ENCODE peak calls at places on chromosomes 3 and 15, in eight cellular contexts. V is stomach, O is lower leg skin, D is GM12892, Z is A549, Y is K562, I is suprapubic skin, F is H1. G is an unnamed sample.

GRCh38 chr3:54046677-54047214 is 75.6 kb upstream of the CACNA2D3 start:
- DNase-seq in V (peak), O (no peak), D (no peak), Z (no peak), Y (no peak), I (no peak), F (no peak), G (no peak)

GRCh38 chr3:51110586-51110985 is 274.5 kb upstream of the MANF start:
- DNase-seq in V (no peak), O (no peak), D (no peak), Z (no peak), Y (no peak), I (no peak), F (no peak), G (no peak)

GRCh38 chr3:143951351-143951971 is 20.2 kb upstream of the DIPK2A start:
- DNase-seq in V (no peak), O (no peak), D (no peak), Z (no peak), Y (peak), I (no peak), F (no peak), G (peak)

GRCh38 chr3:161371441-161372320 is at the start of gene SPTSSB:
- DNase-seq in V (peak), O (peak), D (peak), Z (peak), Y (peak), I (peak), F (no peak), G (no peak)

GRCh38 chr3:46489875-46490274 is 7.9 kb upstream of the RTP3 start:
- DNase-seq in V (no peak), O (no peak), D (no peak), Z (no peak), Y (no peak), I (no peak), F (no peak), G (no peak)

GRCh38 chr3:113264249-113264648 is 52.9 kb downstream of the BOC start:
- DNase-seq in V (no peak), O (no peak), D (no peak), Z (no peak), Y (no peak), I (no peak), F (peak), G (no peak)

GRCh38 chr3:187325632-187326031 is 34.1 kb upstream of the MASP1 start:
- DNase-seq in V (no peak), O (no peak), D (no peak), Z (no peak), Y (no peak), I (no peak), F (no peak), G (no peak)

GRCh38 chr3:70360985-70361384 is 48.5 kb upstream of the MDFIC2 start:
- DNase-seq in V (no peak), O (no peak), D (no peak), Z (no peak), Y (no peak), I (no peak), F (no peak), G (no peak)

GRCh38 chr15:93029613-93030429 is 59.2 kb downstream of the RGMA start:
- DNase-seq in V (no peak), O (peak), D (no peak), Z (no peak), Y (no peak), I (peak), F (no peak), G (no peak)

GRCh38 chr3:66442254-66443249 is 58.3 kb downstream of the LRIG1 start:
- DNase-seq in V (peak), O (peak), D (no peak), Z (no peak), Y (peak), I (peak), F (peak), G (peak)

GRCh38 chr3:24623657-24624056 is 129.0 kb upstream of the THRB start:
- DNase-seq in V (no peak), O (no peak), D (no peak), Z (no peak), Y (no peak), I (no peak), F (no peak), G (no peak)

GRCh38 chr15:91202510-91202909 is 102.5 kb downstream of the SV2B start:
- DNase-seq in V (no peak), O (no peak), D (no peak), Z (no peak), Y (no peak), I (no peak), F (no peak), G (no peak)

GRCh38 chr15:74595271-74595670 is 20.4 kb upstream of the CLK3 start:
- DNase-seq in V (no peak), O (no peak), D (no peak), Z (no peak), Y (no peak), I (no peak), F (no peak), G (no peak)

GRCh38 chr15:74603026-74603788 is 12.4 kb upstream of the CLK3 start:
- DNase-seq in V (no peak), O (no peak), D (no peak), Z (no peak), Y (no peak), I (no peak), F (no peak), G (no peak)

GRCh38 chr15:74599156-74599555 is 16.5 kb upstream of the CLK3 start:
- DNase-seq in V (no peak), O (no peak), D (no peak), Z (no peak), Y (no peak), I (no peak), F (no peak), G (no peak)

GRCh38 chr15:74594455-74594854 is 21.2 kb upstream of the CLK3 start:
- DNase-seq in V (no peak), O (no peak), D (no peak), Z (no peak), Y (no peak), I (no peak), F (no peak), G (no peak)

GRCh38 chr15:74598126-74598842 is 17.4 kb upstream of the CLK3 start:
- DNase-seq in V (peak), O (peak), D (peak), Z (peak), Y (peak), I (peak), F (peak), G (peak)
- TF ChIP-seq POLR2A in V (no peak), O (no peak), D (no peak), Z (peak), Y (peak), I (no peak), F (no peak), G (peak)

GRCh38 chr3:196969660-196970546 is 1.3 kb upstream of the PIGZ start:
- DNase-seq in V (peak), O (peak), D (peak), Z (peak), Y (peak), I (peak), F (no peak), G (no peak)
- TF ChIP-seq POLR2A in V (no peak), O (no peak), D (no peak), Z (no peak), Y (no peak), I (no peak), F (no peak), G (peak)

GRCh38 chr3:197355713-197356112 is 57.3 kb upstream of the DLG1 start:
- DNase-seq in V (no peak), O (no peak), D (no peak), Z (no peak), Y (no peak), I (no peak), F (no peak), G (no peak)

GRCh38 chr3:197353867-197354180 is 55.4 kb upstream of the DLG1 start:
- DNase-seq in V (no peak), O (no peak), D (no peak), Z (no peak), Y (no peak), I (no peak), F (no peak), G (no peak)

GRCh38 chr3:197353001-197353866 is 54.8 kb upstream of the DLG1 start:
- DNase-seq in V (no peak), O (no peak), D (no peak), Z (no peak), Y (no peak), I (no peak), F (no peak), G (no peak)

GRCh38 chr3:197356275-197356674 is 57.9 kb upstream of the DLG1 start:
- DNase-seq in V (peak), O (no peak), D (no peak), Z (no peak), Y (no peak), I (no peak), F (no peak), G (no peak)

DNA sequence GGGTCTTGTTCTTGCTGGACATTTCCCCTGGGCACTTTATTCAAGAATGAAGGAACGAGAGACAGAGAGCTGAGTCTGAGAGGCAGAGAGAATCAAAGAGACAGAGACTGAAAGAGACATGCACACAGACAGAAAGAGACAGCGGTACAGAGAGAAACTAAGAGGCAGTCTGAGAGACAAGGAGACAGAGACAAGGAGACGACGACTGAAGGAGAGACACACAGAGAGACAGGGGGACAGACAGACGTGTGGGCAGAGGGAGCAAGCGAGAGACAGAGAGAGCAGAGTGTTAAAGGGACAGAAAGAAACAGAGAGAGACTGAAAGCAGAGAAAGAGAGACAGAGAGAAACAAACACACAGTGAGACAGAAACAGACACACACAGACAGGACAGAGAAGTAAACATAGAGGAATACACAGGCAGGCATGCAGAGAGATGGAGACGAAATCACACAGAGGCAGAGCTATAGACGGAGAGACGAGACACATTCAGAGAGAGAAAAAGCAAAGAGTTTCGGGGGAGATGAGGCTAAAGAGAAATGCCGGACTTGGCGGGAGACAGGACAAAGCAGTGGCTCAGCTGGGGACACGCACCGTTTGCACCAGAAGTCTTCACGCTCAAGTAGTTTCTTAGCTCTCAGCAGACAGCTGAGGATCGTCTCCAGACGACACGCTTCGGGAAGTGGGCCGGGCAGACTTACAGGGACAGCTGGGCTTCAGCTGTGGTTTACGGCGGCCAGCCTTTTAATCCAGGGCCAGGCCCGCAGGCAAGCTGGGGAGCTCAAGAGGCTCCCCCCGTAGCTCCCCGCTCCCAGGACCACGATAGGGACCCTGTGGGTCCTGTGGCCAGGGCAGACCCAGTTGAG is 56.0 kb upstream of the DLG1 start:
- DNase-seq in V (peak), O (no peak), D (peak), Z (no peak), Y (no peak), I (no peak), F (no peak), G (no peak)
- TF ChIP-seq POLR2A in V (no peak), O (no peak), D (no peak), Z (no peak), Y (no peak), I (no peak), F (no peak), G (no peak)

DNA sequence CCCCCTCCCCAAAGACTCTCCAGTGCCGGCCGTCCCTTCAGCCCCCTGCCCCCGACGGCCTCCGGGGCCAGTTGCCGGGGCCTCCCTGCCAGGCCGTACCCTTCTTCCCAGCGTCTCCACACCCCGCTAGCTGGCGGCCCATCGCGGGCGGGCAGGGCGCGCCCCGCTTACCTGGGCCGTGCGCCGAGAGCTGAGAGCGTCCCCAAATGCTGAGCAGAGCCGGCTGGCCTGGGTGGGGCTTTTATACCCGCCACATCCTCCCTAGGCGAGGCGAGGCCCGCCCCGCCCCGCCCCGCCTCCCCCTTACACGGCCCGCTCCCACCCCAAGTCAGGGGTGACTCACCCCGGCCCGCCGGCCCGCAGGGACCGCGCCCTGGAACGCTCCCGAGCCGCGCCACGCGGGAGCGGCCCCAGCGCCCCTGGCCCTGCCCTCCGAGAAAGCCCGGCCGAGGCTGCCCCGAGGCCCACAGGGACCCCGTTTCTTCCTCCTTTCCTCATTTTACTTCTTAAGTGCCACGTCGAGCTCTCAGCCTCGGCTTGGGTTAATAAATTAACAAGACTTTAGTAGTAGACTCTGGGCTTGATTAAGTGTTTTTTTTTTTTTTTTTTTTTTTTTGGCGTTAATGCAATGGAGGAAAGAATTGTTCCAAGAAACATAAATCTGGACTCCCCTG is at the start of gene ANXA2:
- DNase-seq in V (peak), O (peak), D (peak), Z (peak), Y (peak), I (peak), F (no peak), G (peak)
- TF ChIP-seq POLR2A in V (no peak), O (no peak), D (peak), Z (peak), Y (peak), I (peak), F (no peak), G (peak)

GRCh38 chr3:69013256-69014021 is at the start of gene EOGT:
- DNase-seq in V (peak), O (peak), D (peak), Z (peak), Y (peak), I (peak), F (peak), G (peak)
- TF ChIP-seq POLR2A in V (no peak), O (no peak), D (peak), Z (peak), Y (peak), I (peak), F (peak), G (no peak)

DNA sequence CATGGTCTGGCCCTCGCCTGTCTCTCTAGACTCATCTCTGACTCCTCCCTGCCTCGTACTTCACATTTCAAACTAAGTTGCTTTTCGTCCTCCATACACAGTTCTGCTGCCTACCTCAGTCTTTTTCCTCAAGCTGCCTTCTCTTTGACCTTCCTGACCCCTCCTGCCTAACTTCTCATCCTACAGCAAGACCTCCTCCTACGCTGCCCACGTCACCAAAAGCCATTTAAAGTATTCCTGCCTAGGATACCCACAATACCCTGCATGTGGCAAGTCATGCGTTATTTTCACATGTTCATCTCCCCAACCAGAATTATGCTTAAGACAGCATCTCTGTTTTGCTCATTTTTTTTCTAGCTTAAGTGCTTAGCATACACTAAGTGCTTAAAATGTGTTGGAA is 56.7 kb downstream of the LHFPL4 start:
- DNase-seq in V (no peak), O (no peak), D (no peak), Z (no peak), Y (peak), I (no peak), F (no peak), G (no peak)
- TF ChIP-seq POLR2A in V (no peak), O (no peak), D (no peak), Z (no peak), Y (no peak), I (no peak), F (no peak), G (no peak)